ENCODE peak calls at places on chromosomes 6 and 20, in eight cellular contexts. G is testis; H is kidney; D is brain microvascular endothelial cell; Z is psoas muscle; J is naive thymus-derived CD4-positive, alpha-beta T cell; K is prostate gland; C is neuronal stem cell. U is an unnamed sample. For H3K36me3, the result is how much of the 10 kb centered on the place peaks cover.

GRCh38 chr6:33430991-33431879 is 11.4 kb downstream of the SYNGAP1 start:
- DNase-seq in G (peak), H (peak), D (peak), Z (peak), J (peak), K (peak), C (peak), U (no peak)

GRCh38 chr6:134750669-134751068 is 199.2 kb downstream of the ALDH8A1 start:
- DNase-seq in G (no peak), H (no peak), D (no peak), Z (no peak), J (no peak), K (no peak), C (no peak), U (no peak)

GRCh38 chr6:169487579-169488205 is 214.1 kb downstream of the WDR27 start:
- DNase-seq in G (no peak), H (no peak), D (no peak), Z (no peak), J (no peak), K (no peak), C (no peak), U (no peak)

GRCh38 chr6:160750276-160750689 is 48.2 kb downstream of the PLG start:
- DNase-seq in G (no peak), H (no peak), D (no peak), Z (no peak), J (no peak), K (no peak), C (peak), U (no peak)

GRCh38 chr20:37627060-37627766 is 66.6 kb upstream of the CTNNBL1 start:
- DNase-seq in G (peak), H (no peak), D (peak), Z (peak), J (no peak), K (peak), C (peak), U (peak)

GRCh38 chr6:75934643-75935472 is 137.6 kb downstream of the IMPG1 start:
- DNase-seq in G (peak), H (no peak), D (peak), Z (no peak), J (peak), K (peak), C (peak), U (peak)

GRCh38 chr20:9025643-9026042 is 43.2 kb upstream of the PLCB4 start:
- DNase-seq in G (no peak), H (no peak), D (peak), Z (no peak), J (no peak), K (no peak), C (no peak), U (peak)

GRCh38 chr6:168208854-168209253 is 110.7 kb downstream of the DACT2 start:
- DNase-seq in G (no peak), H (no peak), D (no peak), Z (no peak), J (no peak), K (no peak), C (no peak), U (no peak)

GRCh38 chr6:104483225-104483834 is 376.4 kb downstream of the HACE1 start:
- DNase-seq in G (no peak), H (no peak), D (no peak), Z (no peak), J (no peak), K (no peak), C (no peak), U (no peak)

GRCh38 chr20:33667245-33668086 is 723 bp downstream of the ACTL10 start:
- DNase-seq in G (no peak), H (peak), D (peak), Z (peak), J (peak), K (peak), C (no peak), U (peak)

GRCh38 chr6:19180348-19181073 is 656.7 kb upstream of the ID4 start:
- DNase-seq in G (peak), H (peak), D (peak), Z (peak), J (no peak), K (peak), C (no peak), U (no peak)

GRCh38 chr20:2804921-2805681 is 4.7 kb upstream of the CPXM1 start:
- DNase-seq in G (no peak), H (no peak), D (no peak), Z (no peak), J (no peak), K (no peak), C (no peak), U (no peak)

GRCh38 chr6:111096246-111096645 is 8.9 kb downstream of the SLC16A10 start:
- DNase-seq in G (no peak), H (peak), D (no peak), Z (no peak), J (peak), K (peak), C (no peak), U (no peak)

GRCh38 chr20:549720-550496 is 6.3 kb upstream of the CSNK2A1 start:
- DNase-seq in G (no peak), H (no peak), D (no peak), Z (no peak), J (no peak), K (no peak), C (no peak), U (no peak)

GRCh38 chr20:1588166-1588868 is 30.8 kb upstream of the SIRPD start:
- DNase-seq in G (peak), H (no peak), D (no peak), Z (no peak), J (no peak), K (no peak), C (no peak), U (no peak)

GRCh38 chr6:123360359-123360758 is 276.4 kb downstream of the TRDN start:
- DNase-seq in G (no peak), H (no peak), D (no peak), Z (no peak), J (no peak), K (no peak), C (no peak), U (no peak)

GRCh38 chr6:19988555-19988954 is 151.4 kb downstream of the ID4 start:
- DNase-seq in G (no peak), H (no peak), D (peak), Z (no peak), J (no peak), K (no peak), C (peak), U (no peak)

GRCh38 chr6:35059606-35060355 is 81.4 kb downstream of the TCP11 start:
- DNase-seq in G (no peak), H (no peak), D (no peak), Z (no peak), J (no peak), K (no peak), C (no peak), U (no peak)

GRCh38 chr6:63882208-63882607 is 246.6 kb downstream of the PHF3 start:
- DNase-seq in G (no peak), H (no peak), D (no peak), Z (no peak), J (no peak), K (no peak), C (no peak), U (no peak)

GRCh38 chr6:65989676-65990075 is 282.6 kb upstream of the EYS start:
- DNase-seq in G (no peak), H (peak), D (no peak), Z (no peak), J (no peak), K (no peak), C (no peak), U (no peak)

GRCh38 chr6:36759177-36759757 is 61.6 kb downstream of the RAB44 start:
- DNase-seq in G (peak), H (peak), D (peak), Z (peak), J (peak), K (peak), C (peak), U (peak)

GRCh38 chr20:50724851-50725721 is 6.3 kb upstream of the PARD6B start:
- DNase-seq in G (peak), H (peak), D (peak), Z (peak), J (no peak), K (no peak), C (peak), U (peak)

GRCh38 chr6:77669913-77670312 is 17.1 kb downstream of the MEI4 start:
- DNase-seq in G (no peak), H (no peak), D (no peak), Z (no peak), J (no peak), K (no peak), C (no peak), U (no peak)

GRCh38 chr6:106688177-106688951 is 59.0 kb downstream of the QRSL1 start:
- DNase-seq in G (no peak), H (no peak), D (no peak), Z (no peak), J (no peak), K (no peak), C (no peak), U (no peak)

GRCh38 chr20:61810709-61811565 is 254.7 kb downstream of the TAF4 start:
- DNase-seq in G (no peak), H (peak), D (no peak), Z (peak), J (no peak), K (no peak), C (no peak), U (no peak)

GRCh38 chr6:139425780-139426179 is 51.3 kb upstream of the CITED2 start:
- DNase-seq in G (no peak), H (no peak), D (no peak), Z (no peak), J (no peak), K (no peak), C (no peak), U (no peak)

GRCh38 chr6:158002249-158002950 is 20.7 kb downstream of the SYNJ2 start:
- DNase-seq in G (no peak), H (no peak), D (no peak), Z (no peak), J (no peak), K (peak), C (no peak), U (no peak)

GRCh38 chr6:140441256-140441655 is 1066.8 kb upstream of the CITED2 start:
- DNase-seq in G (peak), H (peak), D (peak), Z (peak), J (no peak), K (peak), C (peak), U (no peak)

GRCh38 chr20:44215125-44215524 is 4.6 kb upstream of the OSER1 start:
- DNase-seq in G (peak), H (peak), D (peak), Z (peak), J (peak), K (peak), C (peak), U (peak)

GRCh38 chr20:50646483-50646996 is 44.8 kb downstream of the RIPOR3 start:
- DNase-seq in G (no peak), H (no peak), D (no peak), Z (no peak), J (no peak), K (no peak), C (no peak), U (no peak)

GRCh38 chr20:63704749-63705117 is 3.0 kb downstream of the ARFRP1 start:
- DNase-seq in G (no peak), H (no peak), D (no peak), Z (peak), J (no peak), K (no peak), C (no peak), U (no peak)

GRCh38 chr20:63705232-63706026 is 2.3 kb downstream of the ARFRP1 start:
- DNase-seq in G (no peak), H (no peak), D (no peak), Z (peak), J (no peak), K (no peak), C (no peak), U (no peak)

GRCh38 chr20:63707558-63708300 is at the start of the genes ARFRP1 and ZGPAT:
- DNase-seq in G (peak), H (peak), D (peak), Z (peak), J (peak), K (peak), C (peak), U (peak)

GRCh38 chr20:63706852-63707557 is 771 bp downstream of the ARFRP1 start:
- DNase-seq in G (peak), H (peak), D (peak), Z (peak), J (peak), K (peak), C (no peak), U (peak)

GRCh38 chr20:63706027-63706695 is 1.6 kb downstream of the ARFRP1 start:
- DNase-seq in G (no peak), H (no peak), D (no peak), Z (peak), J (no peak), K (no peak), C (no peak), U (no peak)
- H3K4me3 ChIP-seq in G (no peak), H (no peak), D (peak), Z (peak), J (peak), K (peak), C (no peak), U (peak)

GRCh38 chr6:30655743-30656094 is 8.8 kb downstream of the C6orf136 start:
- DNase-seq in G (no peak), H (no peak), D (no peak), Z (no peak), J (no peak), K (no peak), C (no peak), U (no peak)
- H3K36me3 ChIP-seq in G (under half), H (half or more), D (half or more), Z (under half), J (half or more), K (under half), C (half or more), U (under half)

GRCh38 chr6:51265426-51265825 is 446.8 kb downstream of the TFAP2B start:
- DNase-seq in G (peak), H (no peak), D (no peak), Z (no peak), J (no peak), K (no peak), C (no peak), U (no peak)

GRCh38 chr6:51257938-51258337 is 439.3 kb downstream of the TFAP2B start:
- DNase-seq in G (no peak), H (no peak), D (no peak), Z (no peak), J (no peak), K (no peak), C (no peak), U (no peak)

DNA sequence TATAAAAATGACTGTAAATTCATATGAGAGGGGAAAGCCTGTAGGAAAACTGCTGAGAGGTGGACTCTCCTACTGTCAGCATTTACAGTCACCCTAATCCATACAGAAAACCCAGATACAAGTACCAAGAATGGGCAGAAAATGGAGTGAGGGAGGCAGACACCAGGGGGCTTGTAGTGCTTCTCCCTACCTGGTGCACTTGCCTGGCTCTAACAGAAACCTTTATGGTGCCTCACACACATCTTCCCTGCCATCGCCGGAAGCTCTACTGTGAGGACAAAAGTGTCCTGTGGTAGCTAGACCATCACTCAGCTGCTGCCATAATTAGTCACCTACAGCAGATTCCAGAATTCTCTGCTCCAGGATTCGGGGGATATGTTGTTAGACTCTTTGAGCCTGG is 441.3 kb downstream of the TFAP2B start:
- DNase-seq in G (no peak), H (no peak), D (no peak), Z (no peak), J (no peak), K (no peak), C (no peak), U (no peak)
- H3K4me3 ChIP-seq in G (no peak), H (no peak), D (no peak), Z (no peak), J (no peak), K (no peak), C (no peak), U (no peak)

GRCh38 chr6:30670760-30671527 is 1.9 kb downstream of the DHX16 start:
- DNase-seq in G (no peak), H (no peak), D (no peak), Z (no peak), J (no peak), K (no peak), C (no peak), U (no peak)

GRCh38 chr6:30664994-30665767 is 7.6 kb downstream of the DHX16 start:
- DNase-seq in G (no peak), H (no peak), D (no peak), Z (peak), J (no peak), K (no peak), C (no peak), U (no peak)
- H3K36me3 ChIP-seq in G (under half), H (half or more), D (half or more), Z (under half), J (half or more), K (under half), C (under half), U (under half)

GRCh38 chr6:25137497-25137896 is 141.7 kb upstream of the CARMIL1 start:
- DNase-seq in G (no peak), H (no peak), D (no peak), Z (no peak), J (peak), K (no peak), C (no peak), U (no peak)
- H3K4me3 ChIP-seq in G (peak), H (peak), D (no peak), Z (peak), J (peak), K (peak), C (no peak), U (no peak)

U was measured in MG63.